ENCODE peak calls at places on chromosomes 2 and 18, in ten cellular contexts. Q, P, O, T, V, J, W, F, G and M are unnamed samples.

GRCh38 chr2:208686665-208687064 is 280.1 kb downstream of the PTH2R start:
- DNase-seq in Q (peak), P (no peak), O (no peak), T (no peak), V (no peak), J (no peak), W (no peak), F (no peak), G (no peak), M (no peak)

GRCh38 chr2:225781145-225781544 is 381.6 kb downstream of the NYAP2 start:
- DNase-seq in Q (no peak), P (no peak), O (no peak), T (no peak), V (no peak), J (no peak), W (no peak), F (no peak), G (no peak), M (no peak)

GRCh38 chr2:98899041-98899702 is 36.9 kb downstream of the CRACDL start:
- DNase-seq in Q (no peak), P (no peak), O (peak), T (no peak), V (no peak), J (no peak), W (no peak), F (no peak), G (no peak), M (no peak)

GRCh38 chr2:74181739-74182138 is 3.1 kb upstream of the MOB1A start:
- DNase-seq in Q (no peak), P (peak), O (peak), T (peak), V (peak), J (no peak), W (no peak), F (no peak), G (no peak), M (no peak)

GRCh38 chr2:19362652-19363473 is 4.4 kb upstream of the OSR1 start:
- DNase-seq in Q (peak), P (peak), O (peak), T (peak), V (peak), J (peak), W (peak), F (peak), G (peak), M (peak)

GRCh38 chr18:57813245-57813644 is 10.1 kb upstream of the ATP8B1 start:
- DNase-seq in Q (peak), P (no peak), O (peak), T (no peak), V (no peak), J (peak), W (no peak), F (peak), G (no peak), M (no peak)

GRCh38 chr18:51039138-51040112 is 9.4 kb downstream of the SMAD4 start:
- DNase-seq in Q (no peak), P (no peak), O (no peak), T (no peak), V (no peak), J (no peak), W (no peak), F (no peak), G (peak), M (no peak)

GRCh38 chr2:210477496-210477895 is 937 bp upstream of the LANCL1 start:
- DNase-seq in Q (peak), P (peak), O (no peak), T (no peak), V (no peak), J (no peak), W (no peak), F (peak), G (no peak), M (no peak)

GRCh38 chr2:230410861-230411464 is 5.0 kb upstream of the SP100 start:
- DNase-seq in Q (no peak), P (no peak), O (no peak), T (peak), V (no peak), J (no peak), W (no peak), F (no peak), G (no peak), M (no peak)

GRCh38 chr18:56727399-56727798 is 76.2 kb downstream of the WDR7 start:
- DNase-seq in Q (no peak), P (no peak), O (no peak), T (no peak), V (no peak), J (no peak), W (no peak), F (no peak), G (no peak), M (no peak)

GRCh38 chr2:119873350-119874013 is 113.8 kb downstream of the PTPN4 start:
- DNase-seq in Q (no peak), P (no peak), O (no peak), T (no peak), V (no peak), J (no peak), W (no peak), F (no peak), G (no peak), M (no peak)

GRCh38 chr2:75186829-75187228 is 12.5 kb downstream of the TACR1 start:
- DNase-seq in Q (no peak), P (no peak), O (no peak), T (no peak), V (no peak), J (no peak), W (no peak), F (no peak), G (no peak), M (no peak)

GRCh38 chr2:230447036-230447435 is 31.0 kb downstream of the SP100 start:
- DNase-seq in Q (no peak), P (no peak), O (no peak), T (no peak), V (no peak), J (no peak), W (no peak), F (no peak), G (no peak), M (no peak)

GRCh38 chr2:191190439-191190838 is 39.6 kb upstream of the STAT4 start:
- DNase-seq in Q (no peak), P (no peak), O (no peak), T (no peak), V (no peak), J (no peak), W (no peak), F (no peak), G (no peak), M (no peak)

GRCh38 chr2:28613616-28614501 is 118.0 kb downstream of the PLB1 start:
- DNase-seq in Q (peak), P (no peak), O (no peak), T (no peak), V (no peak), J (peak), W (no peak), F (no peak), G (peak), M (no peak)

GRCh38 chr2:14901740-14902139 is 269.2 kb downstream of the LRATD1 start:
- DNase-seq in Q (no peak), P (peak), O (no peak), T (no peak), V (no peak), J (no peak), W (no peak), F (peak), G (peak), M (no peak)

GRCh38 chr18:499351-500229 is 911 bp downstream of the COLEC12 start:
- DNase-seq in Q (peak), P (peak), O (no peak), T (no peak), V (no peak), J (no peak), W (no peak), F (peak), G (no peak), M (peak)

GRCh38 chr2:68726608-68727367 is 7.8 kb upstream of the ARHGAP25 start:
- DNase-seq in Q (peak), P (no peak), O (peak), T (peak), V (peak), J (no peak), W (no peak), F (no peak), G (peak), M (no peak)

GRCh38 chr2:229642371-229642770 is 72.0 kb downstream of the DNER start:
- DNase-seq in Q (peak), P (no peak), O (no peak), T (no peak), V (peak), J (peak), W (no peak), F (no peak), G (peak), M (no peak)

GRCh38 chr18:61322265-61322873 is 10.9 kb upstream of the CDH20 start:
- DNase-seq in Q (peak), P (peak), O (peak), T (peak), V (peak), J (no peak), W (no peak), F (peak), G (peak), M (no peak)

GRCh38 chr2:239363946-239364637 is 36.7 kb downstream of the HDAC4 start:
- DNase-seq in Q (no peak), P (no peak), O (peak), T (no peak), V (no peak), J (no peak), W (no peak), F (no peak), G (no peak), M (no peak)

GRCh38 chr2:19356545-19357382 is 1.7 kb downstream of the OSR1 start:
- DNase-seq in Q (no peak), P (no peak), O (no peak), T (peak), V (no peak), J (no peak), W (no peak), F (no peak), G (no peak), M (no peak)

GRCh38 chr2:133439281-133439920 is 128.9 kb downstream of the NCKAP5 start:
- DNase-seq in Q (peak), P (no peak), O (no peak), T (no peak), V (no peak), J (no peak), W (no peak), F (no peak), G (no peak), M (no peak)

GRCh38 chr2:31032475-31032874 is 105.8 kb downstream of the GALNT14 start:
- DNase-seq in Q (no peak), P (no peak), O (no peak), T (no peak), V (no peak), J (no peak), W (peak), F (no peak), G (no peak), M (no peak)

GRCh38 chr18:10312316-10313015 is 142.0 kb upstream of the APCDD1 start:
- DNase-seq in Q (no peak), P (no peak), O (no peak), T (no peak), V (no peak), J (no peak), W (no peak), F (no peak), G (no peak), M (no peak)

GRCh38 chr2:126658316-126658909 is 2.5 kb downstream of the GYPC start:
- DNase-seq in Q (no peak), P (no peak), O (no peak), T (no peak), V (no peak), J (no peak), W (no peak), F (no peak), G (no peak), M (no peak)

GRCh38 chr2:187655001-187655400 is 100.8 kb upstream of the TFPI start:
- DNase-seq in Q (no peak), P (no peak), O (no peak), T (no peak), V (no peak), J (no peak), W (no peak), F (no peak), G (no peak), M (no peak)

GRCh38 chr2:65355190-65355831 is 77.1 kb downstream of the SPRED2 start:
- DNase-seq in Q (peak), P (no peak), O (peak), T (no peak), V (peak), J (no peak), W (no peak), F (no peak), G (no peak), M (no peak)

GRCh38 chr18:23043803-23044376 is 91.4 kb upstream of the CABLES1 start:
- DNase-seq in Q (no peak), P (peak), O (no peak), T (no peak), V (no peak), J (no peak), W (no peak), F (no peak), G (no peak), M (no peak)

GRCh38 chr2:188645982-188646381 is 328.2 kb upstream of the COL3A1 start:
- DNase-seq in Q (no peak), P (no peak), O (no peak), T (no peak), V (no peak), J (no peak), W (no peak), F (no peak), G (no peak), M (no peak)

GRCh38 chr2:72864500-72864899 is 22.7 kb upstream of the SPR start:
- DNase-seq in Q (peak), P (no peak), O (no peak), T (no peak), V (no peak), J (peak), W (no peak), F (peak), G (no peak), M (no peak)

GRCh38 chr18:67511840-67512239 is 4.7 kb downstream of the DSEL start:
- DNase-seq in Q (no peak), P (no peak), O (no peak), T (no peak), V (no peak), J (no peak), W (no peak), F (no peak), G (no peak), M (no peak)

GRCh38 chr2:100520224-100520623 is 42.6 kb upstream of the PDCL3 start:
- DNase-seq in Q (peak), P (no peak), O (no peak), T (no peak), V (no peak), J (no peak), W (no peak), F (no peak), G (no peak), M (no peak)

GRCh38 chr2:168114619-168115018 is 132.8 kb downstream of the STK39 start:
- DNase-seq in Q (no peak), P (no peak), O (no peak), T (no peak), V (no peak), J (no peak), W (no peak), F (no peak), G (no peak), M (peak)

GRCh38 chr2:215105607-215106354 is 32.6 kb downstream of the ABCA12 start:
- DNase-seq in Q (peak), P (no peak), O (no peak), T (no peak), V (no peak), J (peak), W (no peak), F (peak), G (no peak), M (no peak)

GRCh38 chr18:54426085-54426665 is 68.5 kb downstream of the C18orf54 start:
- DNase-seq in Q (no peak), P (no peak), O (no peak), T (no peak), V (peak), J (no peak), W (no peak), F (no peak), G (no peak), M (no peak)

GRCh38 chr18:79788096-79789085 is 9.3 kb upstream of the KCNG2 start:
- DNase-seq in Q (no peak), P (no peak), O (no peak), T (no peak), V (no peak), J (no peak), W (no peak), F (no peak), G (peak), M (no peak)
- TF ChIP-seq CTCF in Q (no peak), P (no peak), O (no peak), T (no peak), V (no peak), J (no peak), W (no peak), F (no peak), G (no peak), M (no peak)

GRCh38 chr18:5414546-5414945 is 119.0 kb upstream of the ZBTB14 start:
- DNase-seq in Q (no peak), P (no peak), O (no peak), T (no peak), V (no peak), J (no peak), W (no peak), F (no peak), G (no peak), M (no peak)
- TF ChIP-seq CTCF in Q (no peak), P (no peak), O (no peak), T (no peak), V (no peak), J (no peak), W (no peak), F (no peak), G (no peak), M (no peak)

GRCh38 chr2:118246726-118247125 is 158.5 kb downstream of the INSIG2 start:
- DNase-seq in Q (peak), P (no peak), O (no peak), T (no peak), V (no peak), J (no peak), W (no peak), F (no peak), G (no peak), M (no peak)
- TF ChIP-seq CTCF in Q (no peak), P (no peak), O (no peak), T (no peak), V (no peak), J (no peak), W (no peak), F (no peak), G (no peak), M (no peak)

DNA sequence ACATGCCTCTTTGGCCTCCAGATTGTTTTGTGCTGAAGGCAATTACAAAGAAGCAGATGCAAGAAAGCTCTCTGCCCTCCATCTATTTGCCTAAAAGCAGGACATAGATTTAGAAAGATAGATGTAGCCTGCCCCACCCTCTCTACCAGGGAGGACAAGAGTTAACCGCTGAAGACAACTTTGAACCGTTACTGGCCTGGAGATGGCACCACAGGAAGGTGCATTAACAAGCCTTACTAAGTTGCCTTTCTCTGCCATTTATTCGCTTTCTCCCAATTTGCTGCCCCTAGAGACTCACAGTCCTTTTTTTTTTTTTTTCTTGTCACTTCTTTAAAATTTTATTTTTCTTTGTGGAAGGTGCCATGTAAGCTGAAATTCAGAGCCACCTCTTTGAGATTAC is 28.8 kb upstream of the RMDN2 start:
- DNase-seq in Q (peak), P (peak), O (no peak), T (no peak), V (no peak), J (no peak), W (no peak), F (peak), G (no peak), M (no peak)
- TF ChIP-seq CTCF in Q (peak), P (peak), O (no peak), T (no peak), V (no peak), J (no peak), W (no peak), F (peak), G (no peak), M (no peak)

DNA sequence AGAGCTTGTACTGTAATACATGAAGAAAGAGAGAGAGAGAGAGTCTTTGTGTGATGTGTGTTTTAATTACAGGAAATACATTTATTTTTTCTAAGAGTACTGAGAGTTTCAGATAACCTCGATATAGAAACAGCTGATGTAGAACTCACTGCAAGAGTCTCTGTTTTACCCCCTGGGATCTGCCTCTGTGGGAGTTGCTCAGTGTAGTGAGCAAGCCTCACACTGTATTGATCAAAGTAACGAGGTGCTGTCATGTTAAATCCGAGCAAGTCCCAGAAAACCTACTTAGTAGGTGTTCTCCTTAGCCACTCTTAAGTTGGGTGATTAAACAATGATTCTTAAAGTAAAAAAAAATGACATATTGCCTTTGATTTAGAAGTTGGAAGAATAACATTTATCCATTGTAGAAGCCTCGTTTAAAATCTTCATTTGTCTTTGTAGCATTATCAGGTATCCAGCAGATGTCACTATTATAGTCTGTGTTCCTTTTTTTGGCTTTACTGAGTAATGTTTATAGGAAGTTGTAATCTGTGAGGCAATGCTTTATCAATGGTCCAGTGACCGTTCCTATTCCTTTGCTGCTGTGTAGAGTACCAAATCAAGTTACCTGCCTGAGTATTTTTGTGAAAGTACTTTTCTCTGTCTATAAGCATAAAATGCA is 219.0 kb downstream of the MYO3B start:
- DNase-seq in Q (peak), P (peak), O (no peak), T (no peak), V (no peak), J (no peak), W (no peak), F (peak), G (no peak), M (no peak)
- TF ChIP-seq CTCF in Q (peak), P (peak), O (no peak), T (no peak), V (peak), J (peak), W (no peak), F (peak), G (no peak), M (peak)

DNA sequence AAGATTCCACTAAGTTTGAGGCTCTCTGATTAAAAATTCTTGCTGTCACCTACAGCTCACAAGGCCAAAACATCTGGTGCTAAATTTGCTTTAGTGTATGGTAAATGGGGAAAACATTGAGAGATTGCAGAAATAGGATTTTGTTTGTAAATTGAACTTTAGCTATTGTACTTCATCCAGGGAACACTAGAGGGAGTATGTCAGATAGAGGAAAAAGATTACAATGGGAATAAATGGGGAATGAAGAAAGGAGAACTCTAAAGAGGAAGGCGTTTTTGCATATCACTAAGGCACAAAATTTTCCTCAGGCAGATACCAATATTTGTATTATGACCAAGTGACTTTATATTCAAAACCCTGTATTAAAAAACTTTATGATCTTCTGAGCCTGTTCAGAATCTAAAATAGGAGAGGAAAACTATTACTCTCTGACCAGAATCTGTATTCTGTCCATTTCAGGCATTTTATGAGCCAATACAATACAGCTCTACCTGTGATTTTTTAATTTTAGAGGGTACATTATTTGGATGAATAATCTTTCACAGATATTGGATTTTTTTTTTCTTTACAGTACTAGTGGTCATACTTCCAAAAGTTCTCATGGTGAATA is 52.3 kb upstream of the ITGB6 start:
- DNase-seq in Q (peak), P (peak), O (no peak), T (peak), V (no peak), J (no peak), W (no peak), F (peak), G (no peak), M (no peak)
- TF ChIP-seq CTCF in Q (peak), P (peak), O (peak), T (peak), V (peak), J (peak), W (peak), F (peak), G (peak), M (peak)

GRCh38 chr2:199602271-199602895 is 144.6 kb upstream of the SATB2 start:
- DNase-seq in Q (peak), P (peak), O (no peak), T (no peak), V (peak), J (no peak), W (no peak), F (peak), G (no peak), M (no peak)
- TF ChIP-seq CTCF in Q (peak), P (peak), O (no peak), T (no peak), V (no peak), J (no peak), W (no peak), F (no peak), G (no peak), M (no peak)

GRCh38 chr2:197205590-197206215 is 104.9 kb downstream of the ANKRD44 start:
- DNase-seq in Q (no peak), P (no peak), O (peak), T (peak), V (peak), J (no peak), W (no peak), F (no peak), G (no peak), M (no peak)
- TF ChIP-seq CTCF in Q (no peak), P (no peak), O (no peak), T (no peak), V (no peak), J (no peak), W (no peak), F (no peak), G (no peak), M (no peak)

GRCh38 chr18:8519102-8519501 is 90.1 kb upstream of the RAB12 start:
- DNase-seq in Q (no peak), P (no peak), O (no peak), T (no peak), V (no peak), J (no peak), W (no peak), F (no peak), G (no peak), M (no peak)
- TF ChIP-seq CTCF in Q (no peak), P (no peak), O (no peak), T (no peak), V (no peak), J (no peak), W (no peak), F (no peak), G (no peak), M (no peak)